ENCODE peak calls at places on chromosomes 3 and 15, in four cellular contexts. E, W, F and K are unnamed samples. For H3K36me3, the result is how much of the 10 kb centered on the place peaks cover.

GRCh38 chr3:107756649-107757048 is 233.9 kb downstream of the BBX start:
- DNase-seq in E (no peak), W (no peak), F (no peak), K (no peak)

GRCh38 chr3:78957456-78957855 is 810.3 kb downstream of the ROBO1 start:
- DNase-seq in E (no peak), W (no peak), F (no peak), K (no peak)

GRCh38 chr3:48564022-48564421 is 441 bp upstream of the UCN2 start:
- DNase-seq in E (peak), W (peak), F (no peak), K (no peak)

GRCh38 chr3:192515661-192516040 is 211.7 kb downstream of the FGF12 start:
- DNase-seq in E (no peak), W (no peak), F (no peak), K (no peak)

GRCh38 chr15:81002254-81003022 is 1.7 kb downstream of the TLNRD1 start:
- DNase-seq in E (no peak), W (no peak), F (no peak), K (peak)

GRCh38 chr3:178826437-178827010 is 245.1 kb downstream of the ZMAT3 start:
- DNase-seq in E (no peak), W (no peak), F (no peak), K (peak)

GRCh38 chr15:50182233-50183013 is 427 bp downstream of the SLC27A2 start:
- DNase-seq in E (peak), W (peak), F (peak), K (peak)

GRCh38 chr3:52242039-52242438 is 3.1 kb upstream of the TWF2 start:
- DNase-seq in E (no peak), W (no peak), F (no peak), K (no peak)

GRCh38 chr3:50242778-50243551 is 7.0 kb downstream of the GNAI2 start:
- DNase-seq in E (peak), W (peak), F (no peak), K (peak)

GRCh38 chr3:73364517-73364916 is 260.2 kb downstream of the PDZRN3 start:
- DNase-seq in E (no peak), W (no peak), F (no peak), K (no peak)

GRCh38 chr15:41550066-41550805 is 6.2 kb upstream of the RPAP1 start:
- DNase-seq in E (no peak), W (no peak), F (peak), K (no peak)

GRCh38 chr3:14536837-14537589 is 3.1 kb downstream of the GRIP2 start:
- DNase-seq in E (no peak), W (no peak), F (no peak), K (no peak)

GRCh38 chr15:74724570-74725240 is 623 bp downstream of the CYP1A1 start:
- DNase-seq in E (no peak), W (no peak), F (no peak), K (no peak)

GRCh38 chr3:187223799-187224198 is 26.5 kb downstream of the RTP1 start:
- DNase-seq in E (no peak), W (no peak), F (peak), K (no peak)

GRCh38 chr3:41041899-41042298 is 157.4 kb upstream of the CTNNB1 start:
- DNase-seq in E (no peak), W (no peak), F (no peak), K (no peak)

GRCh38 chr15:52980446-52980845 is 190.3 kb upstream of the ONECUT1 start:
- DNase-seq in E (no peak), W (no peak), F (no peak), K (no peak)

GRCh38 chr3:21894459-21895083 is 143.6 kb upstream of the ZNF385D start:
- DNase-seq in E (no peak), W (no peak), F (peak), K (no peak)

GRCh38 chr15:88166330-88166993 is 90.1 kb downstream of the NTRK3 start:
- DNase-seq in E (no peak), W (no peak), F (peak), K (no peak)

GRCh38 chr15:92810418-92811138 is 89.5 kb upstream of the CHD2 start:
- DNase-seq in E (no peak), W (peak), F (peak), K (no peak)

GRCh38 chr3:8979262-8979661 is 16.0 kb upstream of the RAD18 start:
- DNase-seq in E (no peak), W (no peak), F (no peak), K (no peak)

GRCh38 chr3:120218981-120219380 is 66.0 kb downstream of the GPR156 start:
- DNase-seq in E (no peak), W (no peak), F (no peak), K (no peak)

GRCh38 chr15:43775411-43775965 is 1.3 kb downstream of the ELL3 start:
- DNase-seq in E (peak), W (peak), F (peak), K (no peak)

GRCh38 chr15:32818758-32819405 is 101.1 kb downstream of the GREM1 start:
- DNase-seq in E (no peak), W (no peak), F (peak), K (no peak)

GRCh38 chr3:6242104-6242503 is 618.8 kb upstream of the GRM7 start:
- DNase-seq in E (no peak), W (no peak), F (no peak), K (no peak)

GRCh38 chr3:190345027-190345821 is 23.0 kb upstream of the CLDN1 start:
- DNase-seq in E (no peak), W (no peak), F (peak), K (no peak)

GRCh38 chr3:70861234-70861633 is 548.8 kb upstream of the MDFIC2 start:
- DNase-seq in E (no peak), W (no peak), F (no peak), K (no peak)

GRCh38 chr3:104908761-104909160 is 457.9 kb upstream of the ALCAM start:
- DNase-seq in E (no peak), W (no peak), F (no peak), K (no peak)

GRCh38 chr3:105042586-105042985 is 324.1 kb upstream of the ALCAM start:
- DNase-seq in E (no peak), W (no peak), F (no peak), K (no peak)

GRCh38 chr15:23482764-23483489 is 35.9 kb upstream of the GOLGA6L2 start:
- DNase-seq in E (no peak), W (no peak), F (no peak), K (no peak)

GRCh38 chr3:4978259-4978965 is 825 bp upstream of the BHLHE40 start:
- DNase-seq in E (peak), W (peak), F (peak), K (peak)

GRCh38 chr3:77906102-77906709 is 866.3 kb downstream of the ROBO2 start:
- DNase-seq in E (no peak), W (no peak), F (no peak), K (no peak)

GRCh38 chr3:111541911-111542483 is at the start of gene CD96:
- DNase-seq in E (peak), W (no peak), F (no peak), K (peak)

GRCh38 chr15:69414702-69415161 is 583 bp downstream of the KIF23 start:
- DNase-seq in E (no peak), W (no peak), F (peak), K (peak)

GRCh38 chr3:25854635-25855034 is 64.7 kb downstream of the OXSM start:
- DNase-seq in E (no peak), W (no peak), F (peak), K (no peak)

GRCh38 chr3:120894285-120894684 is 13.7 kb upstream of the STXBP5L start:
- DNase-seq in E (no peak), W (no peak), F (peak), K (no peak)

GRCh38 chr3:129231331-129232119 is 17.9 kb upstream of the COPG1 start:
- DNase-seq in E (no peak), W (no peak), F (no peak), K (no peak)
- H3K4me3 ChIP-seq in E (no peak), W (no peak), F (no peak), K (no peak)

GRCh38 chr3:123361019-123361418 is 87.9 kb downstream of the ADCY5 start:
- DNase-seq in E (no peak), W (no peak), F (no peak), K (no peak)
- TF ChIP-seq CTCF in E (no peak), W (no peak), F (no peak), K (no peak)

GRCh38 chr3:13207578-13207922 is 134.3 kb upstream of the IQSEC1 start:
- DNase-seq in E (no peak), W (peak), F (no peak), K (no peak)
- H3K36me3 ChIP-seq in E (under half), W (under half), F (under half), K (under half)

GRCh38 chr3:141452773-141453172 is 34.1 kb upstream of the RASA2 start:
- DNase-seq in E (no peak), W (no peak), F (no peak), K (no peak)

GRCh38 chr3:141455603-141456327 is 31.1 kb upstream of the RASA2 start:
- DNase-seq in E (no peak), W (no peak), F (no peak), K (no peak)

GRCh38 chr3:141454055-141454454 is 32.8 kb upstream of the RASA2 start:
- DNase-seq in E (no peak), W (no peak), F (no peak), K (no peak)

GRCh38 chr3:141456328-141456689 is 30.5 kb upstream of the RASA2 start:
- DNase-seq in E (no peak), W (no peak), F (no peak), K (no peak)

DNA sequence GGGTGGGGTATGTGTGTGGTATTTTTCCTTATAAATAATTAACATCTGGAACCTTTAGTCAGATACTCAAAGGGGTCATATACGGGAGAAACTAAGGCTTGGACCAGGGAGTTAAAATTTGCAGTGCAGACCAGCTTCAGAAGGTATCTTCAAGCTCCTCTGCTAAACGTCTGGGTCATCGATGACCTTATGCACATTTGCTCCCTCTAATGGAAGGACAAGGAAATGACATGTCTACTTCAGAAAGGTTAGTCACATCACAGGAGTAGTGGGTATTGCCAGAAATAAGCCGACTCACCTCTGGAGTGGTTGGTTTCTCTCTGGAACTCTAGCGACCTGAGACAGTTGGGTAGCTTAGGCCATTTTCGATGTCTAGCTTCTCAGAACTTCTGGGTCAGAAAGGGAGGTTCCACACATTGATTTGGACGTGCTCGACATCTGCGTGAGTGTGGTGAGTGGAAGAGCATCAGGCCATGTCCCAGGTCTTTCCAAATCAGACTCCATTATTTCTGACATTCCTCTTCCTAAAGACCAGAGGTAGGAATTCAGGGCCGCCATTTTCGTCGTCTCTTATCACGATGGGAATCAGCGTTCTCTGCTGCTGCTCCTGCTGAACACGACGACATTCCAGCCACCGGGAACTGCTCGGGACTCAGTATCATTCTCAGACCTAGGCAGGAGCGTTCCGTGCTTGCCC is 31.8 kb upstream of the RASA2 start:
- DNase-seq in E (no peak), W (no peak), F (peak), K (no peak)
- H3K4me3 ChIP-seq in E (peak), W (no peak), F (no peak), K (no peak)

DNA sequence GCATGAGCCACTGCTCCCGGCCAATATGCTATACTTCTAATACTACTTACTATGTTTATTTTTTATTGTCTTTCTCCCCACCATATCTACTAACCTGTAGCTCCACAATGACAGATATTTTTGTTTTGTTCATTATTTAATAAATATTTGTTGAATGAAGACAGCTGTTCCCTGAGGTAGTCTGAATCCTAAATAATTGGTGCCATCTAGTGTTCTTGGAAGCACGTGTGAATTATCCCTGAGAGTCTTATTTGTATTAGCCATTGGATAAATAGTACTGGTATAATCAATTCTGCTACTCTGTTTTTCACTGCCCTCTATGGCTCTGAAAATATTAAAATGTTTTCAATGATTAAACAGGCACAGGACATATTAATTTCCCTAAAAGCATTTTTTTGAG is 5.6 kb upstream of the APPL1 start:
- DNase-seq in E (no peak), W (no peak), F (peak), K (no peak)
- TF ChIP-seq CTCF in E (peak), W (peak), F (peak), K (no peak)

GRCh38 chr3:113832477-113833164 is 6.0 kb upstream of the GRAMD1C start:
- DNase-seq in E (no peak), W (no peak), F (no peak), K (no peak)

GRCh38 chr3:113834983-113835382 is 3.6 kb upstream of the GRAMD1C start:
- DNase-seq in E (no peak), W (no peak), F (no peak), K (no peak)

GRCh38 chr3:113828605-113829004 is 10.0 kb upstream of the GRAMD1C start:
- DNase-seq in E (no peak), W (no peak), F (no peak), K (no peak)

GRCh38 chr3:113825090-113825489 is 13.5 kb upstream of the GRAMD1C start:
- DNase-seq in E (no peak), W (no peak), F (peak), K (peak)

DNA sequence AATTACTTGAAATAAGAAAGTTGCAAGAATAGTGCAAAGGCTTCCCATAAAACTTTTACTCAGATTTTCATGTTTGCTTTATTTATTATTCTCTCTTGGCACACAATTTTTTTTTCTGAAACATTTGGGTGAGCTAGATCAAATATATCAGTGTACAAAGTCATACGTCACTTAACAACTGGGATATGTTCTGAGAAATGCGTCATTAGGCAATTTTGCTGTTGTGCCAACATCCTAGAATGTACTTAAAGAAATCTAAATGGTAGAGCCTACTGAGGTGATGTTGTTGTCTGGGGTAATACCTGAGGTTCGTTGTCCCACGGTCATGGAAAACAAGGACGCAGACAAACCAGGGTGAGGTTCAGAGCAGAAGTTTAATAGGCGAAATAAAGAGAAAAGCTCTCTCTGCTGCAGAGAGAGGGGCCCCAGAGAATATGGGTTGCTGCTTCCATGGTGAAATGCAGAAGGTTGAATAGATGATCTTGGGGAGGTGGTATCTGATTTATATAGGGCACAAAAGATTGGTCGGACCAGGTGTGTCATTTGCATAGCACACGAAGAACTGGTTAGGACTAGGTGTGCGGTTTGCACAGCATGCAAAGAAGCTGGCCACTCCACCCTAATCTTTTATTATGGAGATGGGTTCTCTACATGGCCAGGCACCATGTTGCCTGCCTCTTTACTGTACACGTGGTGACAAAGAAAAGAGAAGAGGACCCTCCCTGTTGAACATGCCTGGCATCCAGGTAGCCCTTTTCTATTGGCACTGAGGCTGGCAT is 8.8 kb upstream of the GRAMD1C start:
- DNase-seq in E (no peak), W (no peak), F (no peak), K (no peak)
- H3K36me3 ChIP-seq in E (under half), W (under half), F (under half), K (under half)